ENCODE peak calls at places on chromosomes 16 and 17, in nine cellular contexts. Q is cardiac fibroblast; Z is choroid plexus epithelial cell; L is HFFc6; X is NCI-H1694; B is LoVo; I is stimulated activated CD8-positive, alpha-beta memory T cell treated with anti-CD3 and anti-CD28 coated beads, Interleukin-4, amount 100 ng/mL, for 24 hours; W is tibial artery; J is M059J. Y is an unnamed sample.
A peak's percentile ranks its signal among the peaks of the same experiment; 100 is the strongest.

GRCh38 chr17:80688994-80689635 is 144.5 kb downstream of the RPTOR start:
- DNase-seq in Q (no peak), Z (no peak), L (no peak), X (no peak), B (no peak), I (no peak), W (no peak), J (no peak), Y (no peak)

GRCh38 chr16:57446530-57447141 is 549 bp downstream of the CIAPIN1 start:
- DNase-seq in Q (peak; percentile 41), Z (peak; percentile 26), L (peak; percentile 10), X (peak; percentile 26), B (peak; percentile 52), I (no peak), W (peak; percentile 37), J (peak; percentile 35), Y (no peak)

GRCh38 chr16:49599281-49599680 is 225.7 kb downstream of the C16orf78 start:
- DNase-seq in Q (no peak), Z (no peak), L (no peak), X (no peak), B (no peak), I (no peak), W (no peak), J (no peak), Y (no peak)

GRCh38 chr16:84421081-84421937 is 53.0 kb downstream of the ATP2C2 start:
- DNase-seq in Q (no peak), Z (no peak), L (no peak), X (no peak), B (no peak), I (no peak), W (no peak), J (no peak), Y (no peak)

GRCh38 chr17:48058393-48059124 is 10.4 kb downstream of the NFE2L1 start:
- DNase-seq in Q (no peak), Z (no peak), L (no peak), X (no peak), B (no peak), I (no peak), W (no peak), J (no peak), Y (no peak)

GRCh38 chr17:67365762-67366192 is 600 bp downstream of the PSMD12 start:
- DNase-seq in Q (peak; percentile 63), Z (peak; percentile 76), L (peak; percentile 53), X (no peak), B (peak; percentile 31), I (no peak), W (no peak), J (peak; percentile 63), Y (no peak)

GRCh38 chr17:48352630-48353029 is 77.4 kb downstream of the SKAP1 start:
- DNase-seq in Q (no peak), Z (no peak), L (no peak), X (no peak), B (no peak), I (no peak), W (no peak), J (peak; percentile 37), Y (no peak)

GRCh38 chr16:353404-354285 is 1.1 kb upstream of the AXIN1 start:
- DNase-seq in Q (no peak), Z (no peak), L (no peak), X (no peak), B (no peak), I (no peak), W (no peak), J (no peak), Y (no peak)

GRCh38 chr16:77373726-77374125 is 61.1 kb downstream of the ADAMTS18 start:
- DNase-seq in Q (no peak), Z (no peak), L (no peak), X (no peak), B (no peak), I (no peak), W (no peak), J (no peak), Y (no peak)

Y was measured in HFF-Myc.